ENCODE peak calls at places on chromosomes 16 and 17, in nine cellular contexts. L is sigmoid colon, U is tibial nerve, H is K562, F is A549, E is suprapubic skin, P is transverse colon, C is ovary, J is SK-N-SH. X is an unnamed sample.

GRCh38 chr17:59846391-59847165 is 46.2 kb downstream of the TUBD1 start:
- DNase-seq in L (peak), U (peak), H (no peak), F (peak), E (peak), P (peak), C (peak), J (no peak), X (peak)

GRCh38 chr16:4846503-4846900 is 586 bp downstream of the GLYR1 start:
- DNase-seq in L (peak), U (peak), H (no peak), F (no peak), E (peak), P (peak), C (no peak), J (peak), X (peak)

GRCh38 chr16:83624436-83625120 is 183.2 kb upstream of the HSBP1 start:
- DNase-seq in L (no peak), U (no peak), H (no peak), F (no peak), E (no peak), P (no peak), C (no peak), J (no peak), X (no peak)

GRCh38 chr17:77693776-77694175 is 264.7 kb upstream of the TNRC6C start:
- DNase-seq in L (no peak), U (no peak), H (no peak), F (no peak), E (no peak), P (no peak), C (no peak), J (no peak), X (no peak)

GRCh38 chr17:80705988-80706387 is 161.3 kb downstream of the RPTOR start:
- DNase-seq in L (no peak), U (no peak), H (no peak), F (no peak), E (no peak), P (no peak), C (no peak), J (no peak), X (no peak)

GRCh38 chr17:4956493-4957061 is 5.7 kb downstream of the ENO3 start:
- DNase-seq in L (no peak), U (no peak), H (peak), F (no peak), E (no peak), P (no peak), C (no peak), J (no peak), X (peak)

GRCh38 chr17:36773039-36773438 is 164.2 kb upstream of the LHX1 start:
- DNase-seq in L (no peak), U (no peak), H (no peak), F (no peak), E (no peak), P (no peak), C (no peak), J (no peak), X (no peak)

GRCh38 chr16:10876799-10877341 is at the start of gene CIITA:
- DNase-seq in L (peak), U (peak), H (no peak), F (no peak), E (peak), P (peak), C (peak), J (no peak), X (peak)

GRCh38 chr17:79979841-79980215 is 55.8 kb downstream of the TBC1D16 start:
- DNase-seq in L (peak), U (no peak), H (no peak), F (no peak), E (peak), P (no peak), C (no peak), J (peak), X (no peak)

GRCh38 chr17:28620010-28620409 is 6.0 kb upstream of the RSKR start:
- DNase-seq in L (no peak), U (no peak), H (no peak), F (no peak), E (no peak), P (no peak), C (no peak), J (no peak), X (no peak)

GRCh38 chr17:31431098-31431794 is 39.8 kb downstream of the RAB11FIP4 start:
- DNase-seq in L (no peak), U (no peak), H (no peak), F (no peak), E (no peak), P (no peak), C (no peak), J (no peak), X (no peak)

GRCh38 chr17:11643851-11644250 is 45.6 kb downstream of the DNAH9 start:
- DNase-seq in L (no peak), U (no peak), H (no peak), F (no peak), E (no peak), P (no peak), C (no peak), J (no peak), X (no peak)

DNA sequence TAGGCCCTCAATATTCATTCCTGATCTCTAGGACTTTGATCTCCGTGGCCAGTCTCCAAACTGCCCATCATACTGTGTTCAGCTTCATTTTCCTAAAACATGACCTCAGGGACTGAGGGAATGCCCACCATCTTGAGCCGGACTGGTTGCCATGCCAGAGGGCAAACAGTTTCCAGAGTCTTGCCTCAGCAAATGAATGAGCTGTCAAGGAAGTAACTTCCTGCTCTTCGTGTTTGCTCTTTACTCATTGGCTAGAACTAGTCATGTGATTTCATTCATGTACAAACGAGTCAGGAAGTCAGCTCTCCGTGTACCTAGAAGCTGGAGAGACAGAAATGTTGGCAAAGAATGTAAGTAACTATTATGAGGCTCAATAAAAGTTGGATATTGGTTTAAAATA is 50.2 kb downstream of the ANKFN1 start:
- DNase-seq in L (no peak), U (no peak), H (peak), F (peak), E (no peak), P (no peak), C (no peak), J (peak), X (no peak)
- TF ChIP-seq EP300 in L (no peak), U (no peak), H (no peak), F (no peak), E (no peak), P (no peak), C (no peak), J (no peak), X (no peak)

GRCh38 chr16:67456383-67457140 is 24.4 kb downstream of the ATP6V0D1 start:
- DNase-seq in L (peak), U (no peak), H (peak), F (peak), E (peak), P (peak), C (peak), J (peak), X (peak)
- TF ChIP-seq EP300 in L (no peak), U (no peak), H (no peak), F (no peak), E (no peak), P (no peak), C (no peak), J (no peak), X (no peak)

GRCh38 chr17:34012709-34013375 is 242.2 kb upstream of the CCL2 start:
- DNase-seq in L (no peak), U (no peak), H (no peak), F (no peak), E (no peak), P (no peak), C (no peak), J (peak), X (no peak)

GRCh38 chr17:34010534-34010933 is 244.6 kb upstream of the CCL2 start:
- DNase-seq in L (no peak), U (no peak), H (no peak), F (no peak), E (no peak), P (no peak), C (no peak), J (no peak), X (no peak)

GRCh38 chr17:34009946-34010345 is 245.1 kb upstream of the CCL2 start:
- DNase-seq in L (no peak), U (no peak), H (no peak), F (no peak), E (no peak), P (no peak), C (no peak), J (no peak), X (no peak)

GRCh38 chr17:34015253-34015652 is 239.8 kb upstream of the CCL2 start:
- DNase-seq in L (no peak), U (no peak), H (no peak), F (no peak), E (no peak), P (no peak), C (no peak), J (no peak), X (no peak)

DNA sequence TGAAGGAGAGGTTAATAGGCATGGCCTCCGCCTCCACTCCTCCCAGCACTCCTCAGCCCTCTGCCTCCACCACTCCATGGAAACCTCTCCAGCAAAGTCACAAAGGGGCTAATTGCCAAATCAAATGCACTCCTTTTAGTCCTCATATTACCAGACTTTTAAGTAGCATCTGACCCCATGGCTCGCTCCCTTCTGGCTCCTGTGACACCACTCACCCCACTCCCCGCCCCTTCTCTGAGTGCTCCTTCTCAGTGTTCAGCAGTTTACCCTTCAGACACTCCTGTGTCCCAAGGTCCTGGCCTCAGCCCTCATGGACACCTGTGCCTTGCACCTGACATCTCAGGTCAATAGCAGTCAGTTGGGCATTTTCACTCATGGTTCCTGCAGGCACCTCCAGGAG is 243.5 kb upstream of the CCL2 start:
- DNase-seq in L (no peak), U (no peak), H (no peak), F (no peak), E (no peak), P (no peak), C (no peak), J (no peak), X (no peak)
- TF ChIP-seq EP300 in L (no peak), U (no peak), H (no peak), F (no peak), E (no peak), P (no peak), C (no peak), J (no peak), X (no peak)

DNA sequence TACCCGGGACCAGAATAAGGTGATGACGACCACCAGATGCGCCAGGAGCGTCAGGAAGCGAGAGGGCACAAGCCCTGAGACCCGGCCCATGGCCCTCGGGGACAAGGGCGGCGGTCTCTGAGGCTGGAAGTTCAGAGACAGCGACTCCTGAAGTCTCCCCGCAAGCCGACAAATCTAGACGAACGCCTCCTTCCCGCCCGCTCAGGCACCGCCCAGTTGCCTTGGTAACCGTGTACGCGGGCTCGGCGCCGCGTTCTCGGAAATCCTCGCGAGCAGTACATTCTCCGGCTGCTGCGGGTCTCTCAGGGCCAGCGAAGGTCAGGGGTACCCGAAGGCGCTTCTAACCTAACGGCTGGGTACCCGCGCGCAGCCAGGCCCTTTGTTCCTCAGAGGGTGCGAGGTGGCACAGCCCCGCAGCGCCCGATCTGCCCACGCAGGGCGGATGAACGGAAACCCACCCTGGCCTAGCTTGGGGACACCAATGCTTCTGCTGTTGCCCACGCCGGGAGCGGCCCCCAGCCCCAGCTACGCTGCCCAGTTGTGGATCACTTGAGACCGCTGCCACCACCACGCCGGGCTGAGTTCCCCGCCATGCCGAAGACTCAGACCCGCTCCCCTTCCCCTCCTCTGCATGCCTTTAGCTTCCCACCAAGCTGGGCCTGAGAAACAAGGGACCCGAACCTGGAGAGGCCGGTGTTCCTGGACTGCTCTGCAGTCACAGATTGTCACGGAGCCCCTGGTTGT is at the start of gene TMEM107:
- DNase-seq in L (peak), U (peak), H (peak), F (peak), E (peak), P (peak), C (peak), J (peak), X (peak)
- TF ChIP-seq EP300 in L (no peak), U (no peak), H (no peak), F (no peak), E (no peak), P (no peak), C (no peak), J (no peak), X (no peak)

GRCh38 chr16:65832269-65832668 is 534.2 kb upstream of the CDH5 start:
- DNase-seq in L (no peak), U (no peak), H (no peak), F (no peak), E (no peak), P (no peak), C (no peak), J (peak), X (no peak)
- TF ChIP-seq EP300 in L (no peak), U (no peak), H (no peak), F (no peak), E (no peak), P (no peak), C (no peak), J (peak), X (no peak)

DNA sequence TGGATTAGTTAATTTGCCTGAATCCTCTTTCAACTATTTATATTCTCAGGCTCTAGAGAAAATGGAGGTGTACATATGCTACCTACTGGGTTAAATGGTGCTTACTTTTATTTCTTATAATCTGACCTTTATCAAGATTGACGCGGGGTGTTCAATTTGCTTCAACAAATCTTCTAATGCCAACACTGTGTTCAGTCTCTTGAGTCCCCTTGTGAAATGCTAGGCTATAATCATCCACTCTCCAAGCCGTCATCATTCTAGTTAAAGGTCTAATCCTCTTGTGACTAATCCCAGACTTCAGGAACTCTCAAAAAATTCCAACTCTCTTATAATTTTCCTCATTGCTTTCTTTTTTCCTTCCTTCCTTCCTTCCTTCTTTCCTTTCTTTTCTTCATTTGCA is 1396.2 kb downstream of the CDH8 start:
- DNase-seq in L (no peak), U (no peak), H (no peak), F (no peak), E (no peak), P (no peak), C (no peak), J (no peak), X (no peak)
- TF ChIP-seq EP300 in L (no peak), U (no peak), H (no peak), F (no peak), E (no peak), P (no peak), C (no peak), J (no peak), X (no peak)

X was measured in stomach.